ENCODE peak calls at places on chromosomes 12 and 14, in six cellular contexts. One of them, this sample, is unnamed.

GRCh38 chr12:76259660-76260389 is 88.4 kb downstream of the BBS10 start:
- DNase-seq in stomach: no peak
- DNase-seq in transverse colon: no peak
- DNase-seq in HL-60: no peak
- DNase-seq in spleen: no peak
- DNase-seq in breast epithelium: peak; percentile 55
- DNase-seq in this sample: no peak

GRCh38 chr12:112175361-112176155 is 50.2 kb downstream of the TRAFD1 start:
- DNase-seq in stomach: no peak
- DNase-seq in transverse colon: no peak
- DNase-seq in HL-60: no peak
- DNase-seq in spleen: peak; percentile 21
- DNase-seq in breast epithelium: no peak
- DNase-seq in this sample: no peak

GRCh38 chr14:91119556-91120311 is 5.9 kb downstream of the DGLUCY start:
- DNase-seq in stomach: peak; percentile 33
- DNase-seq in transverse colon: peak; percentile 50
- DNase-seq in HL-60: no peak
- DNase-seq in spleen: no peak
- DNase-seq in breast epithelium: peak; percentile 52
- DNase-seq in this sample: no peak

GRCh38 chr14:68144051-68144681 is 324.6 kb downstream of the RAD51B start:
- DNase-seq in stomach: no peak
- DNase-seq in transverse colon: peak; percentile 31
- DNase-seq in HL-60: no peak
- DNase-seq in spleen: no peak
- DNase-seq in breast epithelium: peak; percentile 74
- DNase-seq in this sample: no peak

GRCh38 chr12:41943671-41944070 is 201.0 kb downstream of the GXYLT1 start:
- DNase-seq in stomach: peak; percentile 80
- DNase-seq in transverse colon: no peak
- DNase-seq in HL-60: no peak
- DNase-seq in spleen: no peak
- DNase-seq in breast epithelium: no peak
- DNase-seq in this sample: no peak

GRCh38 chr12:93205361-93205760 is 172.4 kb upstream of the NUDT4 start:
- DNase-seq in stomach: no peak
- DNase-seq in transverse colon: no peak
- DNase-seq in HL-60: no peak
- DNase-seq in spleen: no peak
- DNase-seq in breast epithelium: no peak
- DNase-seq in this sample: no peak

GRCh38 chr14:59146941-59147470 is 41.5 kb upstream of the DAAM1 start:
- DNase-seq in stomach: no peak
- DNase-seq in transverse colon: no peak
- DNase-seq in HL-60: no peak
- DNase-seq in spleen: no peak
- DNase-seq in breast epithelium: no peak
- DNase-seq in this sample: no peak

GRCh38 chr12:88391556-88391955 is 188.7 kb downstream of the KITLG start:
- DNase-seq in stomach: no peak
- DNase-seq in transverse colon: no peak
- DNase-seq in HL-60: no peak
- DNase-seq in spleen: no peak
- DNase-seq in breast epithelium: no peak
- DNase-seq in this sample: no peak

GRCh38 chr12:117494833-117495714 is 133.6 kb upstream of the NOS1 start:
- DNase-seq in stomach: peak; percentile 73
- DNase-seq in transverse colon: peak; percentile 9
- DNase-seq in HL-60: no peak
- DNase-seq in spleen: no peak
- DNase-seq in breast epithelium: no peak
- DNase-seq in this sample: no peak

GRCh38 chr12:29693962-29694361 is 89.8 kb downstream of the TMTC1 start:
- DNase-seq in stomach: no peak
- DNase-seq in transverse colon: no peak
- DNase-seq in HL-60: no peak
- DNase-seq in spleen: no peak
- DNase-seq in breast epithelium: no peak
- DNase-seq in this sample: no peak

GRCh38 chr12:70576341-70577282 is 60.6 kb downstream of the PTPRB start:
- DNase-seq in stomach: no peak
- DNase-seq in transverse colon: no peak
- DNase-seq in HL-60: peak; percentile 14
- DNase-seq in spleen: no peak
- DNase-seq in breast epithelium: no peak
- DNase-seq in this sample: no peak

GRCh38 chr12:57452937-57453509 is 2.1 kb upstream of the INHBE start:
- DNase-seq in stomach: peak; percentile 82
- DNase-seq in transverse colon: peak; percentile 79
- DNase-seq in HL-60: peak; percentile 70
- DNase-seq in spleen: peak; percentile 90
- DNase-seq in breast epithelium: peak; percentile 45
- DNase-seq in this sample: no peak

GRCh38 chr12:116933101-116933500 is 22.4 kb downstream of the FBXW8 start:
- DNase-seq in stomach: no peak
- DNase-seq in transverse colon: no peak
- DNase-seq in HL-60: no peak
- DNase-seq in spleen: no peak
- DNase-seq in breast epithelium: no peak
- DNase-seq in this sample: no peak

GRCh38 chr14:51396222-51396815 is 156.3 kb downstream of the TMX1 start:
- DNase-seq in stomach: no peak
- DNase-seq in transverse colon: peak; percentile 13
- DNase-seq in HL-60: no peak
- DNase-seq in spleen: no peak
- DNase-seq in breast epithelium: peak; percentile 46
- DNase-seq in this sample: no peak

GRCh38 chr12:82527165-82527780 is 159.4 kb upstream of the TMTC2 start:
- DNase-seq in stomach: no peak
- DNase-seq in transverse colon: peak; percentile 12
- DNase-seq in HL-60: peak; percentile 26
- DNase-seq in spleen: no peak
- DNase-seq in breast epithelium: no peak
- DNase-seq in this sample: no peak

GRCh38 chr12:108611884-108612415 is 14.1 kb upstream of the TMEM119 start:
- DNase-seq in stomach: no peak
- DNase-seq in transverse colon: no peak
- DNase-seq in HL-60: peak; percentile 42
- DNase-seq in spleen: no peak
- DNase-seq in breast epithelium: no peak
- DNase-seq in this sample: no peak

GRCh38 chr12:25436206-25436912 is 116.7 kb downstream of the LMNTD1 start:
- DNase-seq in stomach: no peak
- DNase-seq in transverse colon: no peak
- DNase-seq in HL-60: peak; percentile 46
- DNase-seq in spleen: no peak
- DNase-seq in breast epithelium: no peak
- DNase-seq in this sample: no peak

GRCh38 chr12:5582541-5582940 is 150.6 kb downstream of the NTF3 start:
- DNase-seq in stomach: no peak
- DNase-seq in transverse colon: no peak
- DNase-seq in HL-60: no peak
- DNase-seq in spleen: no peak
- DNase-seq in breast epithelium: no peak
- DNase-seq in this sample: no peak

GRCh38 chr12:92049403-92049802 is 96.2 kb downstream of the BTG1 start:
- DNase-seq in stomach: no peak
- DNase-seq in transverse colon: no peak
- DNase-seq in HL-60: no peak
- DNase-seq in spleen: no peak
- DNase-seq in breast epithelium: no peak
- DNase-seq in this sample: no peak

GRCh38 chr14:99968156-99968920 is 96.9 kb upstream of the EVL start:
- DNase-seq in stomach: no peak
- DNase-seq in transverse colon: no peak
- DNase-seq in HL-60: no peak
- DNase-seq in spleen: no peak
- DNase-seq in breast epithelium: no peak
- DNase-seq in this sample: no peak

GRCh38 chr12:124556896-124557501 is 10.4 kb downstream of the NCOR2 start:
- DNase-seq in stomach: peak; percentile 52
- DNase-seq in transverse colon: no peak
- DNase-seq in HL-60: no peak
- DNase-seq in spleen: peak; percentile 66
- DNase-seq in breast epithelium: no peak
- DNase-seq in this sample: no peak

GRCh38 chr12:60501124-60501729 is 905.4 kb downstream of the SLC16A7 start:
- DNase-seq in stomach: no peak
- DNase-seq in transverse colon: no peak
- DNase-seq in HL-60: no peak
- DNase-seq in spleen: no peak
- DNase-seq in breast epithelium: no peak
- DNase-seq in this sample: no peak

GRCh38 chr14:58904771-58905170 is 267.0 kb downstream of the DACT1 start:
- DNase-seq in stomach: no peak
- DNase-seq in transverse colon: no peak
- DNase-seq in HL-60: no peak
- DNase-seq in spleen: no peak
- DNase-seq in breast epithelium: no peak
- DNase-seq in this sample: no peak

GRCh38 chr14:99041141-99041819 is 230.7 kb downstream of the BCL11B start:
- DNase-seq in stomach: peak; percentile 8
- DNase-seq in transverse colon: no peak
- DNase-seq in HL-60: no peak
- DNase-seq in spleen: no peak
- DNase-seq in breast epithelium: no peak
- DNase-seq in this sample: no peak

GRCh38 chr14:70086685-70087379 is 101.9 kb downstream of the SLC8A3 start:
- DNase-seq in stomach: peak; percentile 34
- DNase-seq in transverse colon: peak; percentile 11
- DNase-seq in HL-60: peak; percentile 1
- DNase-seq in spleen: no peak
- DNase-seq in breast epithelium: no peak
- DNase-seq in this sample: no peak

GRCh38 chr14:44361083-44361482 is 146.0 kb downstream of the FSCB start:
- DNase-seq in stomach: no peak
- DNase-seq in transverse colon: no peak
- DNase-seq in HL-60: no peak
- DNase-seq in spleen: no peak
- DNase-seq in breast epithelium: no peak
- DNase-seq in this sample: no peak

GRCh38 chr14:105582639-105583038 is 56.3 kb downstream of the TMEM121 start:
- DNase-seq in stomach: no peak
- DNase-seq in transverse colon: peak; percentile 7
- DNase-seq in HL-60: no peak
- DNase-seq in spleen: peak; percentile 78
- DNase-seq in breast epithelium: no peak
- DNase-seq in this sample: peak; percentile 33

GRCh38 chr12:30725739-30726138 is 29.0 kb downstream of the CAPRIN2 start:
- DNase-seq in stomach: no peak
- DNase-seq in transverse colon: no peak
- DNase-seq in HL-60: no peak
- DNase-seq in spleen: no peak
- DNase-seq in breast epithelium: no peak
- DNase-seq in this sample: no peak

GRCh38 chr12:51951843-51952722 is 584 bp downstream of the ACVR1B start:
- DNase-seq in stomach: no peak
- DNase-seq in transverse colon: peak; percentile 26
- DNase-seq in HL-60: no peak
- DNase-seq in spleen: peak; percentile 81
- DNase-seq in breast epithelium: no peak
- DNase-seq in this sample: no peak

GRCh38 chr12:51953011-51953568 is 1.6 kb downstream of the ACVR1B start:
- DNase-seq in stomach: no peak
- DNase-seq in transverse colon: no peak
- DNase-seq in HL-60: no peak
- DNase-seq in spleen: no peak
- DNase-seq in breast epithelium: no peak
- DNase-seq in this sample: no peak

GRCh38 chr12:51953925-51954324 is 2.4 kb downstream of the ACVR1B start:
- DNase-seq in stomach: no peak
- DNase-seq in transverse colon: no peak
- DNase-seq in HL-60: no peak
- DNase-seq in spleen: no peak
- DNase-seq in breast epithelium: no peak
- DNase-seq in this sample: no peak

GRCh38 chr12:51955702-51956101 is 4.2 kb downstream of the ACVR1B start:
- DNase-seq in stomach: no peak
- DNase-seq in transverse colon: no peak
- DNase-seq in HL-60: no peak
- DNase-seq in spleen: no peak
- DNase-seq in breast epithelium: no peak
- DNase-seq in this sample: no peak

GRCh38 chr12:51954465-51955361 is 3.2 kb downstream of the ACVR1B start:
- DNase-seq in stomach: peak; percentile 44
- DNase-seq in transverse colon: peak; percentile 64
- DNase-seq in HL-60: peak; percentile 32
- DNase-seq in spleen: no peak
- DNase-seq in breast epithelium: no peak
- DNase-seq in this sample: no peak
- TF ChIP-seq POLR2AphosphoS5 in stomach: peak; percentile 88
- TF ChIP-seq POLR2AphosphoS5 in transverse colon: peak; percentile 94
- TF ChIP-seq POLR2AphosphoS5 in HL-60: no peak
- TF ChIP-seq POLR2AphosphoS5 in spleen: no peak
- TF ChIP-seq POLR2AphosphoS5 in breast epithelium: no peak
- TF ChIP-seq POLR2AphosphoS5 in this sample: no peak

DNA sequence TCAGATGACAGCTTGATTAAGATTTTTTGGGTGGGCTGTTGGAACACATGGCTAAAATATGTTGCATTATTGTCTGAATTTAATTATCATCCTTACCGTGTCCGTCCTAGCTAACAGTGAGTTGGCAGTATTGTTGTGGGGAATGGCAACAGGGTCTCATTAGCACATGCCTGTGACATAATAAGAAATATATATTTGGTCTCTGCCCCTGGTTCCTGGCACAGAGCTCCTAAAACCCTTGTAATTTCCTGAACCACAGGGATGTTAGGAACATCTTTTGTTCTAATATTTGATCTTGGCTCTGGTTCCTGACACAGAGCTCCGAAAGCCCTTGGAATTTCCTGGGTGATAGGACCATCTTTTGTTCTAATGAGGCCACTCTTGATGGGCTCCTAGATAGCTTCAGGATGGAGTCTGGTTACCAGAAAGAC is 76.0 kb downstream of the SYNE2 start:
- DNase-seq in stomach: no peak
- DNase-seq in transverse colon: no peak
- DNase-seq in HL-60: no peak
- DNase-seq in spleen: no peak
- DNase-seq in breast epithelium: no peak
- DNase-seq in this sample: no peak
- TF ChIP-seq POLR2AphosphoS5 in stomach: no peak
- TF ChIP-seq POLR2AphosphoS5 in transverse colon: no peak
- TF ChIP-seq POLR2AphosphoS5 in HL-60: no peak
- TF ChIP-seq POLR2AphosphoS5 in spleen: no peak
- TF ChIP-seq POLR2AphosphoS5 in breast epithelium: no peak
- TF ChIP-seq POLR2AphosphoS5 in this sample: no peak

GRCh38 chr14:93957333-93957710 is 19.0 kb downstream of the ASB2 start:
- DNase-seq in stomach: no peak
- DNase-seq in transverse colon: no peak
- DNase-seq in HL-60: no peak
- DNase-seq in spleen: no peak
- DNase-seq in breast epithelium: no peak
- DNase-seq in this sample: no peak
- TF ChIP-seq POLR2AphosphoS5 in stomach: no peak
- TF ChIP-seq POLR2AphosphoS5 in transverse colon: no peak
- TF ChIP-seq POLR2AphosphoS5 in HL-60: no peak
- TF ChIP-seq POLR2AphosphoS5 in spleen: no peak
- TF ChIP-seq POLR2AphosphoS5 in breast epithelium: no peak
- TF ChIP-seq POLR2AphosphoS5 in this sample: no peak

GRCh38 chr14:37936971-37937370 is 270.7 kb upstream of the SSTR1 start:
- DNase-seq in stomach: no peak
- DNase-seq in transverse colon: no peak
- DNase-seq in HL-60: no peak
- DNase-seq in spleen: no peak
- DNase-seq in breast epithelium: no peak
- DNase-seq in this sample: no peak

GRCh38 chr14:37939442-37940028 is 268.2 kb upstream of the SSTR1 start:
- DNase-seq in stomach: no peak
- DNase-seq in transverse colon: no peak
- DNase-seq in HL-60: no peak
- DNase-seq in spleen: no peak
- DNase-seq in breast epithelium: no peak
- DNase-seq in this sample: no peak
- TF ChIP-seq POLR2AphosphoS5 in stomach: no peak
- TF ChIP-seq POLR2AphosphoS5 in transverse colon: no peak
- TF ChIP-seq POLR2AphosphoS5 in HL-60: no peak
- TF ChIP-seq POLR2AphosphoS5 in spleen: no peak
- TF ChIP-seq POLR2AphosphoS5 in breast epithelium: no peak
- TF ChIP-seq POLR2AphosphoS5 in this sample: no peak

This sample was measured in GM12892.